ENCODE peak calls at places on chromosomes 12 and 14, in nine cellular contexts. O, Q, T, X, H, U, W, C and S are unnamed samples.

GRCh38 chr14:34496679-34497513 is 34.9 kb upstream of the SPTSSA start:
- DNase-seq in O (peak), Q (no peak), T (peak), X (peak), H (no peak), U (peak), W (peak), C (peak), S (peak)

GRCh38 chr14:31420013-31420318 is 384 bp downstream of the HEATR5A start:
- DNase-seq in O (peak), Q (no peak), T (peak), X (no peak), H (no peak), U (peak), W (no peak), C (peak), S (peak)

GRCh38 chr12:52370906-52371608 is 3.8 kb upstream of the KRT85 start:
- DNase-seq in O (no peak), Q (no peak), T (peak), X (peak), H (no peak), U (peak), W (no peak), C (no peak), S (peak)

GRCh38 chr12:65232490-65233077 is 45.9 kb upstream of the MSRB3 start:
- DNase-seq in O (no peak), Q (no peak), T (peak), X (no peak), H (peak), U (no peak), W (peak), C (peak), S (no peak)

GRCh38 chr14:66359500-66359899 is 126.7 kb upstream of the CCDC196 start:
- DNase-seq in O (no peak), Q (no peak), T (peak), X (peak), H (peak), U (no peak), W (peak), C (peak), S (no peak)

GRCh38 chr12:114698566-114699163 is 14.7 kb upstream of the TBX3 start:
- DNase-seq in O (no peak), Q (no peak), T (no peak), X (no peak), H (no peak), U (no peak), W (no peak), C (no peak), S (no peak)

GRCh38 chr12:24039113-24039525 is 89.6 kb upstream of the SOX5 start:
- DNase-seq in O (no peak), Q (no peak), T (peak), X (peak), H (no peak), U (no peak), W (no peak), C (no peak), S (no peak)

GRCh38 chr12:46549527-46550265 is 177.1 kb upstream of the SLC38A2 start:
- DNase-seq in O (no peak), Q (peak), T (no peak), X (no peak), H (peak), U (no peak), W (peak), C (peak), S (no peak)

GRCh38 chr14:83975435-83976222 is 1554.3 kb upstream of the FLRT2 start:
- DNase-seq in O (no peak), Q (no peak), T (no peak), X (no peak), H (no peak), U (peak), W (no peak), C (no peak), S (no peak)

GRCh38 chr14:91354979-91355685 is 62.5 kb downstream of the CCDC88C start:
- DNase-seq in O (peak), Q (peak), T (no peak), X (no peak), H (peak), U (no peak), W (no peak), C (no peak), S (no peak)

GRCh38 chr12:93167841-93168492 is 209.8 kb upstream of the NUDT4 start:
- DNase-seq in O (peak), Q (peak), T (peak), X (no peak), H (peak), U (no peak), W (no peak), C (no peak), S (no peak)

GRCh38 chr14:65373671-65374039 is 38.9 kb upstream of the FUT8 start:
- DNase-seq in O (no peak), Q (no peak), T (no peak), X (no peak), H (no peak), U (no peak), W (no peak), C (no peak), S (peak)

GRCh38 chr12:90233168-90234100 is 524.8 kb upstream of the ATP2B1 start:
- DNase-seq in O (no peak), Q (no peak), T (no peak), X (no peak), H (no peak), U (no peak), W (no peak), C (no peak), S (no peak)

GRCh38 chr12:80041691-80042090 is 57.6 kb upstream of the OTOGL start:
- DNase-seq in O (no peak), Q (no peak), T (peak), X (no peak), H (no peak), U (no peak), W (peak), C (no peak), S (no peak)

GRCh38 chr14:55354500-55354899 is 57.1 kb downstream of the ATG14 start:
- DNase-seq in O (peak), Q (peak), T (peak), X (no peak), H (peak), U (peak), W (peak), C (peak), S (peak)

GRCh38 chr14:32934891-32935633 is 3.6 kb upstream of the NPAS3 start:
- DNase-seq in O (peak), Q (no peak), T (no peak), X (no peak), H (peak), U (no peak), W (no peak), C (no peak), S (peak)

GRCh38 chr12:81797100-81797499 is 38.0 kb upstream of the PPFIA2 start:
- DNase-seq in O (no peak), Q (no peak), T (no peak), X (no peak), H (no peak), U (no peak), W (peak), C (no peak), S (no peak)

GRCh38 chr12:95118138-95118787 is 44.8 kb upstream of the NR2C1 start:
- DNase-seq in O (no peak), Q (no peak), T (peak), X (peak), H (no peak), U (no peak), W (peak), C (no peak), S (no peak)

GRCh38 chr14:66281036-66281776 is 205.0 kb upstream of the CCDC196 start:
- DNase-seq in O (no peak), Q (no peak), T (no peak), X (no peak), H (no peak), U (peak), W (no peak), C (no peak), S (peak)

GRCh38 chr14:91858536-91859275 is 8.6 kb downstream of the TC2N start:
- DNase-seq in O (no peak), Q (no peak), T (peak), X (no peak), H (no peak), U (no peak), W (peak), C (peak), S (no peak)

GRCh38 chr14:52033131-52033642 is 35.7 kb downstream of the NID2 start:
- DNase-seq in O (no peak), Q (no peak), T (no peak), X (no peak), H (no peak), U (no peak), W (peak), C (no peak), S (no peak)

GRCh38 chr14:50342211-50343080 is 30.3 kb downstream of the DMAC2L start:
- DNase-seq in O (no peak), Q (peak), T (peak), X (no peak), H (peak), U (peak), W (peak), C (peak), S (peak)

GRCh38 chr12:127723236-127723635 is 543.7 kb upstream of the TMEM132C start:
- DNase-seq in O (no peak), Q (no peak), T (no peak), X (no peak), H (no peak), U (no peak), W (no peak), C (no peak), S (no peak)

GRCh38 chr14:69129264-69129880 is 23.5 kb downstream of the DCAF5 start:
- DNase-seq in O (peak), Q (peak), T (peak), X (peak), H (peak), U (peak), W (peak), C (peak), S (peak)

GRCh38 chr12:132310181-132311040 is 19.0 kb downstream of the GALNT9 start:
- DNase-seq in O (no peak), Q (no peak), T (peak), X (no peak), H (no peak), U (no peak), W (no peak), C (no peak), S (no peak)

GRCh38 chr12:10126401-10126800 is 3.6 kb downstream of the CLEC7A start:
- DNase-seq in O (no peak), Q (no peak), T (no peak), X (no peak), H (no peak), U (no peak), W (no peak), C (no peak), S (no peak)

GRCh38 chr12:124527861-124528561 is 39.4 kb downstream of the NCOR2 start:
- DNase-seq in O (peak), Q (no peak), T (no peak), X (no peak), H (no peak), U (no peak), W (peak), C (no peak), S (no peak)

GRCh38 chr14:78747809-78748208 is 577.6 kb downstream of the NRXN3 start:
- DNase-seq in O (no peak), Q (no peak), T (no peak), X (no peak), H (no peak), U (no peak), W (no peak), C (no peak), S (no peak)

GRCh38 chr12:30847259-30847658 is 79.3 kb upstream of the TSPAN11 start:
- DNase-seq in O (no peak), Q (no peak), T (peak), X (no peak), H (peak), U (no peak), W (peak), C (peak), S (no peak)

GRCh38 chr12:108825205-108825950 is 32.0 kb downstream of the SSH1 start:
- DNase-seq in O (no peak), Q (no peak), T (no peak), X (no peak), H (peak), U (no peak), W (peak), C (no peak), S (no peak)

GRCh38 chr14:76473381-76474263 is 97.7 kb downstream of the ESRRB start:
- DNase-seq in O (no peak), Q (no peak), T (no peak), X (no peak), H (peak), U (peak), W (peak), C (no peak), S (peak)

GRCh38 chr14:79630561-79630960 is 580.7 kb downstream of the DIO2 start:
- DNase-seq in O (no peak), Q (no peak), T (no peak), X (no peak), H (no peak), U (no peak), W (no peak), C (no peak), S (no peak)

GRCh38 chr14:101460521-101460920 is 100.8 kb upstream of the DIO3 start:
- DNase-seq in O (peak), Q (no peak), T (no peak), X (no peak), H (no peak), U (no peak), W (no peak), C (no peak), S (no peak)

GRCh38 chr12:105418232-105418631 is 87.7 kb downstream of the C12orf75 start:
- DNase-seq in O (no peak), Q (no peak), T (peak), X (peak), H (no peak), U (no peak), W (peak), C (no peak), S (no peak)

GRCh38 chr12:124713041-124713435 is 145.6 kb upstream of the NCOR2 start:
- DNase-seq in O (no peak), Q (no peak), T (no peak), X (no peak), H (no peak), U (peak), W (no peak), C (no peak), S (no peak)